ENCODE peak calls at places on chromosome 15, in seven cellular contexts. One of them, this sample, is unnamed.

GRCh38 chr15:62495670-62496328 is 330.7 kb upstream of the C2CD4B start:
- DNase-seq in adipocyte: peak; percentile 44
- DNase-seq in lower lobe of right lung: no peak
- DNase-seq in stomach: peak; percentile 33
- DNase-seq in heart left ventricle: peak; percentile 54
- DNase-seq in CD8-positive, alpha-beta T cell: no peak
- DNase-seq in GM23248: peak; percentile 97
- DNase-seq in this sample: no peak

GRCh38 chr15:94380798-94381197 is 149.4 kb downstream of the MCTP2 start:
- DNase-seq in adipocyte: no peak
- DNase-seq in lower lobe of right lung: no peak
- DNase-seq in stomach: no peak
- DNase-seq in heart left ventricle: no peak
- DNase-seq in CD8-positive, alpha-beta T cell: no peak
- DNase-seq in GM23248: no peak
- DNase-seq in this sample: no peak

GRCh38 chr15:71800835-71801745 is 9.3 kb upstream of the NR2E3 start:
- DNase-seq in adipocyte: peak; percentile 88
- DNase-seq in lower lobe of right lung: no peak
- DNase-seq in stomach: peak; percentile 43
- DNase-seq in heart left ventricle: no peak
- DNase-seq in CD8-positive, alpha-beta T cell: no peak
- DNase-seq in GM23248: peak; percentile 85
- DNase-seq in this sample: no peak

GRCh38 chr15:79522656-79523055 is 90.5 kb downstream of the MINAR1 start:
- DNase-seq in adipocyte: peak; percentile 1
- DNase-seq in lower lobe of right lung: no peak
- DNase-seq in stomach: no peak
- DNase-seq in heart left ventricle: no peak
- DNase-seq in CD8-positive, alpha-beta T cell: no peak
- DNase-seq in GM23248: peak; percentile 64
- DNase-seq in this sample: no peak

GRCh38 chr15:77037475-77038209 is 33.3 kb downstream of the TSPAN3 start:
- DNase-seq in adipocyte: no peak
- DNase-seq in lower lobe of right lung: peak; percentile 34
- DNase-seq in stomach: peak; percentile 23
- DNase-seq in heart left ventricle: peak; percentile 6
- DNase-seq in CD8-positive, alpha-beta T cell: peak; percentile 20
- DNase-seq in GM23248: no peak
- DNase-seq in this sample: peak; percentile 45

GRCh38 chr15:101578443-101578894 is 73.7 kb downstream of the TM2D3 start:
- DNase-seq in adipocyte: no peak
- DNase-seq in lower lobe of right lung: no peak
- DNase-seq in stomach: peak; percentile 62
- DNase-seq in heart left ventricle: no peak
- DNase-seq in CD8-positive, alpha-beta T cell: no peak
- DNase-seq in GM23248: peak; percentile 38
- DNase-seq in this sample: peak; percentile 76

GRCh38 chr15:81281176-81281735 is 42.7 kb downstream of the STARD5 start:
- DNase-seq in adipocyte: no peak
- DNase-seq in lower lobe of right lung: no peak
- DNase-seq in stomach: no peak
- DNase-seq in heart left ventricle: no peak
- DNase-seq in CD8-positive, alpha-beta T cell: no peak
- DNase-seq in GM23248: no peak
- DNase-seq in this sample: peak; percentile 28

GRCh38 chr15:69415381-69415780 is 1.2 kb downstream of the KIF23 start:
- DNase-seq in adipocyte: peak; percentile 14
- DNase-seq in lower lobe of right lung: no peak
- DNase-seq in stomach: no peak
- DNase-seq in heart left ventricle: no peak
- DNase-seq in CD8-positive, alpha-beta T cell: no peak
- DNase-seq in GM23248: peak; percentile 32
- DNase-seq in this sample: no peak

GRCh38 chr15:25439456-25439836 is 622 bp upstream of the UBE3A start:
- DNase-seq in adipocyte: peak; percentile 53
- DNase-seq in lower lobe of right lung: no peak
- DNase-seq in stomach: peak; percentile 27
- DNase-seq in heart left ventricle: peak; percentile 29
- DNase-seq in CD8-positive, alpha-beta T cell: no peak
- DNase-seq in GM23248: peak; percentile 62
- DNase-seq in this sample: peak; percentile 64

GRCh38 chr15:39431371-39431770 is 149.5 kb upstream of the THBS1 start:
- DNase-seq in adipocyte: peak; percentile 52
- DNase-seq in lower lobe of right lung: no peak
- DNase-seq in stomach: no peak
- DNase-seq in heart left ventricle: no peak
- DNase-seq in CD8-positive, alpha-beta T cell: no peak
- DNase-seq in GM23248: peak; percentile 57
- DNase-seq in this sample: no peak
- H3K4me1 ChIP-seq in adipocyte: peaks cover 24% of the 10 kb centered on the region
- H3K4me1 ChIP-seq in lower lobe of right lung: peaks cover 62% of the 10 kb centered on the region
- H3K4me1 ChIP-seq in stomach: peaks cover 53% of the 10 kb centered on the region
- H3K4me1 ChIP-seq in heart left ventricle: peaks cover 80% of the 10 kb centered on the region
- H3K4me1 ChIP-seq in CD8-positive, alpha-beta T cell: peaks cover 26% of the 10 kb centered on the region
- H3K4me1 ChIP-seq in GM23248: peaks cover 48% of the 10 kb centered on the region
- H3K4me1 ChIP-seq in this sample: no peaks in the 10 kb centered on the region

GRCh38 chr15:89122532-89123525 is 34.6 kb downstream of the ABHD2 start:
- DNase-seq in adipocyte: no peak
- DNase-seq in lower lobe of right lung: no peak
- DNase-seq in stomach: no peak
- DNase-seq in heart left ventricle: no peak
- DNase-seq in CD8-positive, alpha-beta T cell: no peak
- DNase-seq in GM23248: peak; percentile 69
- DNase-seq in this sample: no peak
- H3K4me1 ChIP-seq in adipocyte: peaks cover 72% of the 10 kb centered on the region
- H3K4me1 ChIP-seq in lower lobe of right lung: peaks cover 34% of the 10 kb centered on the region
- H3K4me1 ChIP-seq in stomach: peaks cover 89% of the 10 kb centered on the region
- H3K4me1 ChIP-seq in heart left ventricle: peaks cover 65% of the 10 kb centered on the region
- H3K4me1 ChIP-seq in CD8-positive, alpha-beta T cell: no peaks in the 10 kb centered on the region
- H3K4me1 ChIP-seq in GM23248: peaks cover 12% of the 10 kb centered on the region
- H3K4me1 ChIP-seq in this sample: no peaks in the 10 kb centered on the region

DNA sequence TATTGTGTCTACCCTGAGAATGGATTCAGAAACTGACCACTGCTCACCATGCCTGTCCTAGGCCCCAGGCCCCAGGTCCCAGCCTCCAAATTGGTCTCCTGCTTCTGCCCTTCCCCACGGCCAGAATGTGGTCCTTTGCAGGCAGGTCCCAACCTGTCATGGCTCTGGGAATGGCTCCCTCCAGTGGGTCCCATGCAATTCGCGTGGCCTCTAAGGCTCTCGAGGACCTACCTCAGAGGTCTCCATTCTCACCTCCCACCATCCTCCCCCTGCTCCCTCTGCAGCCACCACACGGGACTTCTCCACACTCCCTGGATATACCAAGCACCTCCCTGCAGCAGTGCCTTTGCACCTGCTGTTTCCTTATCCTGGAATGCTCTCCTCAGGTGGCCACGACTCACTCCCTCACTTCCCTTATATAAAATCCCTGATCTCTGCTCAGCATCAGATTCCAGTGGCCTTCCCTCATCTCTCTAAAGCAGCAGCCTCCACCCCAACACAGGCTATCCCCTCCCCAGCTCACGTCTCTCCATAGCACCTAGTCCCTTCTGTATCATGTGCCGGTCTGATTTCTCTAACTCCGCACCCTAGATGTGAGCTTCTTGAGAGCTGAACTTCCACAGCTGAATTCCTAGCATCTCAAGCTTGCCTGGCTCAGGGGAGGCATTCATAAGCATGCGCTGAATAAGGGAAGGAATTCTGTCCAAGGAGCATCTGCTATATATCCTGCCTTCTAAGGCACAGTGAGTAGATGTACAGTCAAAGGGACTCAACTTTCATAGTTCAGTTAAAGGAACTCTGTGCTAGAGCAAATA is 56.9 kb downstream of the ARRDC4 start:
- DNase-seq in adipocyte: no peak
- DNase-seq in lower lobe of right lung: no peak
- DNase-seq in stomach: no peak
- DNase-seq in heart left ventricle: no peak
- DNase-seq in CD8-positive, alpha-beta T cell: no peak
- DNase-seq in GM23248: no peak
- DNase-seq in this sample: no peak
- H3K4me1 ChIP-seq in adipocyte: no peaks in the 10 kb centered on the region
- H3K4me1 ChIP-seq in lower lobe of right lung: no peaks in the 10 kb centered on the region
- H3K4me1 ChIP-seq in stomach: peaks cover 22% of the 10 kb centered on the region
- H3K4me1 ChIP-seq in heart left ventricle: no peaks in the 10 kb centered on the region
- H3K4me1 ChIP-seq in CD8-positive, alpha-beta T cell: no peaks in the 10 kb centered on the region
- H3K4me1 ChIP-seq in GM23248: no peaks in the 10 kb centered on the region
- H3K4me1 ChIP-seq in this sample: no peaks in the 10 kb centered on the region

GRCh38 chr15:50353251-50353998 is 1.6 kb downstream of the GABPB1 start:
- DNase-seq in adipocyte: peak; percentile 92
- DNase-seq in lower lobe of right lung: no peak
- DNase-seq in stomach: no peak
- DNase-seq in heart left ventricle: no peak
- DNase-seq in CD8-positive, alpha-beta T cell: peak; percentile 36
- DNase-seq in GM23248: peak; percentile 92
- DNase-seq in this sample: no peak
- H3K4me1 ChIP-seq in adipocyte: peaks cover 50% of the 10 kb centered on the region
- H3K4me1 ChIP-seq in lower lobe of right lung: peaks cover 62% of the 10 kb centered on the region
- H3K4me1 ChIP-seq in stomach: peaks cover 69% of the 10 kb centered on the region
- H3K4me1 ChIP-seq in heart left ventricle: peaks cover 63% of the 10 kb centered on the region
- H3K4me1 ChIP-seq in CD8-positive, alpha-beta T cell: peaks cover 42% of the 10 kb centered on the region
- H3K4me1 ChIP-seq in GM23248: peaks cover 48% of the 10 kb centered on the region
- H3K4me1 ChIP-seq in this sample: peaks cover 8% of the 10 kb centered on the region

GRCh38 chr15:75181780-75182179 is 19.9 kb upstream of the C15orf39 start:
- DNase-seq in adipocyte: no peak
- DNase-seq in lower lobe of right lung: no peak
- DNase-seq in stomach: no peak
- DNase-seq in heart left ventricle: no peak
- DNase-seq in CD8-positive, alpha-beta T cell: no peak
- DNase-seq in GM23248: peak; percentile 23
- DNase-seq in this sample: no peak
- H3K4me1 ChIP-seq in adipocyte: peaks cover 41% of the 10 kb centered on the region
- H3K4me1 ChIP-seq in lower lobe of right lung: peaks cover 35% of the 10 kb centered on the region
- H3K4me1 ChIP-seq in stomach: peaks cover 59% of the 10 kb centered on the region
- H3K4me1 ChIP-seq in heart left ventricle: peaks cover 42% of the 10 kb centered on the region
- H3K4me1 ChIP-seq in CD8-positive, alpha-beta T cell: peaks cover 8% of the 10 kb centered on the region
- H3K4me1 ChIP-seq in GM23248: peaks cover 21% of the 10 kb centered on the region
- H3K4me1 ChIP-seq in this sample: peaks cover 6% of the 10 kb centered on the region

GRCh38 chr15:92831459-92832229 is 68.5 kb upstream of the CHD2 start:
- DNase-seq in adipocyte: peak; percentile 93
- DNase-seq in lower lobe of right lung: peak; percentile 93
- DNase-seq in stomach: peak; percentile 90
- DNase-seq in heart left ventricle: peak; percentile 96
- DNase-seq in CD8-positive, alpha-beta T cell: peak; percentile 96
- DNase-seq in GM23248: peak; percentile 92
- DNase-seq in this sample: peak; percentile 93
- H3K4me1 ChIP-seq in adipocyte: peaks cover 29% of the 10 kb centered on the region
- H3K4me1 ChIP-seq in lower lobe of right lung: peaks cover 54% of the 10 kb centered on the region
- H3K4me1 ChIP-seq in stomach: peaks cover 45% of the 10 kb centered on the region
- H3K4me1 ChIP-seq in heart left ventricle: peaks cover 39% of the 10 kb centered on the region
- H3K4me1 ChIP-seq in CD8-positive, alpha-beta T cell: peaks cover 42% of the 10 kb centered on the region
- H3K4me1 ChIP-seq in GM23248: peaks cover 33% of the 10 kb centered on the region
- H3K4me1 ChIP-seq in this sample: peaks cover 5% of the 10 kb centered on the region